ENCODE peak calls at places on chromosomes 13 and 19, in four cellular contexts. B is GM12878, Y is K562, K is IMR-90. S is an unnamed sample.

GRCh38 chr13:66914155-66914554 is 316.0 kb downstream of the PCDH9 start:
- DNase-seq in B (no peak), Y (no peak), K (peak; percentile 5), S (no peak)

GRCh38 chr19:2625434-2625833 is 77.1 kb downstream of the GNG7 start:
- DNase-seq in B (no peak), Y (no peak), K (no peak), S (no peak)

GRCh38 chr13:47934371-47934770 is 66.7 kb downstream of the SUCLA2 start:
- DNase-seq in B (no peak), Y (no peak), K (no peak), S (no peak)

GRCh38 chr19:7975037-7975436 is 30.4 kb downstream of the ELAVL1 start:
- DNase-seq in B (no peak), Y (no peak), K (no peak), S (no peak)

GRCh38 chr13:25292301-25292700 is 5.0 kb upstream of the MTMR6 start:
- DNase-seq in B (no peak), Y (peak; percentile 31), K (peak; percentile 47), S (no peak)

GRCh38 chr19:5718579-5719273 is 1.2 kb downstream of the LONP1 start:
- DNase-seq in B (peak; percentile 5), Y (peak; percentile 81), K (peak; percentile 91), S (no peak)

GRCh38 chr13:27644302-27644701 is 22.6 kb downstream of the POLR1D start:
- DNase-seq in B (no peak), Y (no peak), K (peak; percentile 92), S (no peak)

GRCh38 chr13:83824120-83824519 is 58.2 kb downstream of the SLITRK1 start:
- DNase-seq in B (no peak), Y (no peak), K (no peak), S (no peak)

GRCh38 chr19:40283414-40284250 is 1.5 kb downstream of the AKT2 start:
- DNase-seq in B (no peak), Y (no peak), K (peak; percentile 19), S (no peak)

GRCh38 chr13:59111711-59112110 is 1052.0 kb downstream of the DIAPH3 start:
- DNase-seq in B (no peak), Y (no peak), K (peak; percentile 86), S (no peak)

GRCh38 chr19:23410155-23410554 is 14.9 kb upstream of the ZNF91 start:
- DNase-seq in B (no peak), Y (no peak), K (no peak), S (no peak)

GRCh38 chr13:71417205-71417604 is 449.8 kb downstream of the DACH1 start:
- DNase-seq in B (no peak), Y (no peak), K (peak; percentile 0), S (no peak)

GRCh38 chr19:47518139-47518538 is 3.3 kb upstream of the NAPA start:
- DNase-seq in B (peak; percentile 90), Y (no peak), K (no peak), S (no peak)

GRCh38 chr19:3108775-3109174 is 14.6 kb downstream of the GNA11 start:
- DNase-seq in B (no peak), Y (peak; percentile 84), K (peak; percentile 50), S (peak; percentile 61)

GRCh38 chr19:6551091-6551490 is 20.3 kb downstream of the TNFSF9 start:
- DNase-seq in B (no peak), Y (no peak), K (no peak), S (no peak)

GRCh38 chr19:49801966-49802661 is 11.0 kb downstream of the FUZ start:
- DNase-seq in B (no peak), Y (peak; percentile 64), K (peak; percentile 86), S (no peak)

GRCh38 chr19:55626350-55626749 is 2.0 kb upstream of the ZNF784 start:
- DNase-seq in B (no peak), Y (no peak), K (no peak), S (no peak)

GRCh38 chr13:80473695-80474094 is 132.8 kb upstream of the SPRY2 start:
- DNase-seq in B (no peak), Y (no peak), K (peak; percentile 18), S (no peak)

GRCh38 chr13:43305416-43305815 is 282.0 kb downstream of the DNAJC15 start:
- DNase-seq in B (no peak), Y (no peak), K (peak; percentile 49), S (no peak)

GRCh38 chr13:48401480-48401879 is 11.4 kb downstream of the LPAR6 start:
- DNase-seq in B (no peak), Y (no peak), K (no peak), S (no peak)

GRCh38 chr19:13689050-13689449 is 75.3 kb upstream of the MRI1 start:
- DNase-seq in B (peak; percentile 19), Y (peak; percentile 60), K (peak; percentile 15), S (peak; percentile 60)

GRCh38 chr13:72506706-72507105 is 220.7 kb downstream of the MZT1 start:
- DNase-seq in B (no peak), Y (no peak), K (no peak), S (no peak)

GRCh38 chr13:58476176-58476575 is 844.6 kb downstream of the PCDH17 start:
- DNase-seq in B (no peak), Y (no peak), K (no peak), S (no peak)

GRCh38 chr13:111380431-111380830 is 60.0 kb downstream of the TEX29 start:
- DNase-seq in B (no peak), Y (no peak), K (no peak), S (no peak)

GRCh38 chr13:99314640-99315176 is 7.5 kb upstream of the GPR183 start:
- DNase-seq in B (no peak), Y (peak; percentile 79), K (peak; percentile 28), S (no peak)

GRCh38 chr13:42333613-42334328 is 61.8 kb downstream of the AKAP11 start:
- DNase-seq in B (no peak), Y (peak; percentile 17), K (peak; percentile 22), S (peak; percentile 59)

GRCh38 chr13:113091211-113091771 is 14.3 kb upstream of the F7 start:
- DNase-seq in B (no peak), Y (no peak), K (no peak), S (no peak)

GRCh38 chr19:38617283-38617763 is 430 bp downstream of the MAP4K1 start:
- DNase-seq in B (peak; percentile 9), Y (no peak), K (no peak), S (no peak)

GRCh38 chr13:52371736-52372247 is 34.2 kb downstream of the THSD1 start:
- DNase-seq in B (no peak), Y (no peak), K (peak; percentile 63), S (no peak)

GRCh38 chr13:44271915-44272341 is 101.7 kb upstream of the SERP2 start:
- DNase-seq in B (no peak), Y (no peak), K (no peak), S (no peak)

GRCh38 chr13:40644838-40645620 is 21.4 kb downstream of the FOXO1 start:
- DNase-seq in B (no peak), Y (no peak), K (no peak), S (no peak)

GRCh38 chr13:79943633-79944032 is 397.3 kb downstream of the SPRY2 start:
- DNase-seq in B (no peak), Y (no peak), K (no peak), S (no peak)

GRCh38 chr19:15195987-15196682 is 4.7 kb downstream of the NOTCH3 start:
- DNase-seq in B (no peak), Y (no peak), K (no peak), S (peak; percentile 98)

GRCh38 chr13:98050041-98050466 is 92.8 kb upstream of the FARP1 start:
- DNase-seq in B (no peak), Y (no peak), K (peak; percentile 67), S (no peak)

GRCh38 chr19:43936219-43936618 is 1.1 kb upstream of the ZNF45 start:
- DNase-seq in B (no peak), Y (peak; percentile 24), K (no peak), S (no peak)

GRCh38 chr19:50406829-50407228 is 11.9 kb upstream of the SPIB start:
- DNase-seq in B (no peak), Y (no peak), K (no peak), S (no peak)

GRCh38 chr19:52962394-52963228 is at the start of gene ZNF816:
- DNase-seq in B (peak; percentile 70), Y (peak; percentile 98), K (peak; percentile 88), S (peak; percentile 99)

GRCh38 chr13:22173605-22174004 is 502.7 kb downstream of the FGF9 start:
- DNase-seq in B (no peak), Y (no peak), K (peak; percentile 90), S (no peak)

GRCh38 chr19:41111296-41111695 is 2.9 kb upstream of the CYP2F1 start:
- DNase-seq in B (no peak), Y (no peak), K (no peak), S (no peak)

GRCh38 chr19:16368385-16369305 is 44.0 kb downstream of the KLF2 start:
- DNase-seq in B (no peak), Y (no peak), K (no peak), S (no peak)
- TF ChIP-seq CHD1 in B (no peak), Y (no peak), K (no peak), S (no peak)

DNA sequence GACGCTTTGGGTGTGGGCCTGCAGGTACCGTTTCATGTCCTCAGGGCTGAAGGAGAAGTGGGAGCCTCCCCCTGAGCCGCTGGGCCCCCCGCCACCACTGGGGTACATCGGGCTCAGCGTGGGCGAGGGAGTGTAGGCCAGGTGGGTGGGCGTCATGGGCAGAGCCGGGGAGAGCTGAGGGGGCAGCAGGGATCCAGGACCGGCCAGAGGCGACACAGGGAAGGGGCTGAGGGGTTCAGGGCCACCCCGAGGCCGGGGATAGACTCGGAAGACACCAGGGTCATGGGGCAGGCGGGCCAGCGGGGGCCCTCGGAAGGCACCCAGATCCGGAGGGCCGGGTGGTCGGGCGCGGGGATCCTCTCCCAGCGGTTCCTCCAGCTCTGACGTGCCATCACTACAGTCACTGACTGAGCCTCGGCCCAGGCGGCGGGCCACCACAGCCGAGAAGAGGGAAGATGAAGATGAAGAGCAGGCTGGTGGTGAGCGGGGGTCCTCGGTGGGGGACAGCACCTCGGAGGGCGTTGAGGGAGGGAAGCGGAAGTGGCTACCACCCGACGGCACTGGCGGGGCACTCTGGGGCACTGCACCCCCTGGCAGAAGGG is 5.7 kb downstream of the ERF start:
- DNase-seq in B (no peak), Y (no peak), K (no peak), S (no peak)
- TF ChIP-seq CTCF in B (no peak), Y (no peak), K (no peak), S (no peak)

DNA sequence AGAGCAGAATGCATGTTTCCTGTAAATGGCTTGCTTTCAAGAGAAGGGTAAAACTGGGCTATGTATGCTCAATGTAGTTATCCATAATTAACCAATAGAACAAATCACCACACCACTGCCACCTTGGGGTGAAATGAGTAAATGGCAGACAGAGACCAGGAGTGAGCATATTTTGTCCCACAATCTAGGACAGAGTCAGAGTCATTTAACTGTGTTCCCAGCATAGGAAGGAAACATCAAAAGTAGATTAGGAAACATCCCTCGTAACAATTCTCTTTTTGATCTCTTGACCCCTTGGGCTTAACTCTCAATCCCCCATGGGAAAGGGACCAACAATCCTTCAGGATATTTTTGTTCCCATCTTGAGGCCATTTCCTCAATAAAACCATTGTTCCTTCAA is 224.8 kb downstream of the NHLRC3 start:
- DNase-seq in B (peak; percentile 9), Y (peak; percentile 40), K (peak; percentile 23), S (no peak)
- TF ChIP-seq CHD1 in B (no peak), Y (no peak), K (no peak), S (no peak)

GRCh38 chr19:33702606-33703437 is 81.1 kb downstream of the CHST8 start:
- DNase-seq in B (no peak), Y (no peak), K (no peak), S (no peak)
- TF ChIP-seq CTCF in B (no peak), Y (no peak), K (no peak), S (no peak)